ENCODE peak calls at places on chromosomes 2 and 18, in four cellular contexts. W, J, R and S are unnamed samples.

GRCh38 chr2:199488772-199489400 is 31.1 kb upstream of the SATB2 start:
- DNase-seq in W (no peak), J (peak; percentile 59), R (peak; percentile 54), S (peak; percentile 49)

GRCh38 chr2:111106720-111107119 is 14.0 kb upstream of the BCL2L11 start:
- DNase-seq in W (no peak), J (no peak), R (no peak), S (no peak)

GRCh38 chr18:72542993-72543361 is 1.2 kb downstream of the CBLN2 start:
- DNase-seq in W (no peak), J (peak; percentile 63), R (no peak), S (no peak)

GRCh38 chr18:76494541-76495403 is at the start of gene ZNF516:
- DNase-seq in W (no peak), J (peak; percentile 61), R (peak; percentile 25), S (no peak)

GRCh38 chr2:160425394-160425793 is 68.2 kb downstream of the RBMS1 start:
- DNase-seq in W (no peak), J (no peak), R (no peak), S (no peak)

GRCh38 chr2:280655-281110 is 7.2 kb downstream of the ALKAL2 start:
- DNase-seq in W (no peak), J (no peak), R (no peak), S (no peak)

GRCh38 chr18:36828157-36828629 is 609 bp downstream of the TPGS2 start:
- DNase-seq in W (no peak), J (no peak), R (peak; percentile 16), S (no peak)

GRCh38 chr18:48820483-48821250 is 130.1 kb downstream of the SMAD7 start:
- DNase-seq in W (peak; percentile 93), J (no peak), R (no peak), S (no peak)

GRCh38 chr2:238344517-238344916 is 24.2 kb downstream of the TRAF3IP1 start:
- DNase-seq in W (no peak), J (no peak), R (no peak), S (no peak)

GRCh38 chr2:206274434-206275273 is at the start of gene ZDBF2:
- DNase-seq in W (no peak), J (peak; percentile 88), R (no peak), S (peak; percentile 51)

GRCh38 chr2:121570036-121570664 is 39.5 kb downstream of the RNU4ATAC start:
- DNase-seq in W (no peak), J (no peak), R (no peak), S (no peak)

GRCh38 chr2:19435815-19436214 is 77.4 kb upstream of the OSR1 start:
- DNase-seq in W (no peak), J (peak; percentile 33), R (no peak), S (no peak)

GRCh38 chr2:240232961-240233890 is 92.8 kb upstream of the OTOS start:
- DNase-seq in W (no peak), J (peak; percentile 90), R (peak; percentile 68), S (peak; percentile 95)

GRCh38 chr2:133452561-133452960 is 115.7 kb downstream of the NCKAP5 start:
- DNase-seq in W (no peak), J (no peak), R (no peak), S (no peak)

GRCh38 chr2:74142340-74142739 is 5.4 kb downstream of the BOLA3 start:
- DNase-seq in W (no peak), J (peak; percentile 42), R (no peak), S (peak; percentile 41)

GRCh38 chr18:10094608-10095137 is 180.9 kb downstream of the VAPA start:
- DNase-seq in W (no peak), J (no peak), R (no peak), S (no peak)

DNA sequence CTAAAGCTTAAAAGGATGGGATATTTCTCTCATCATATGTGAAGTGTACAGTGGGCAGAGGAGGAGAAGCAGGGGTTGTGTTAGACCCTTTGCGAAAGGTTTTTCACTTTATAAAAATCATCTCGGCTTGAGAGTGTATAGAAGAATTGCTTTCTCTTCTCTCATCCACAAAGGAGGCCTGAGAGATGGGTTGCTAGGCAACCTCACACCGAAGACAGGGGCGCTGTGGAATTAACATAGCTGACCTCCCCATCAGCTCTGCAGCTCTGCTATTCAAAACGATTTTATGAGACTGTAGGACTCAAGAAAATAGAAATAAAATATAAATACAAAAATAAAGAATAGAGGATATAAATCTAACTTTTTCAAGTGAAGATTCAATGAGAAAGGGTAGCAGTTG is 70.3 kb upstream of the GALNT3 start:
- DNase-seq in W (no peak), J (peak; percentile 42), R (no peak), S (no peak)
- TF ChIP-seq PBX3 in W (no peak), J (no peak), R (no peak), S (no peak)

GRCh38 chr18:63218472-63218871 is 101.1 kb downstream of the BCL2 start:
- DNase-seq in W (no peak), J (no peak), R (no peak), S (no peak)

GRCh38 chr18:63213936-63214671 is 105.5 kb downstream of the BCL2 start:
- DNase-seq in W (no peak), J (no peak), R (no peak), S (no peak)

GRCh38 chr18:63213331-63213900 is 106.2 kb downstream of the BCL2 start:
- DNase-seq in W (no peak), J (no peak), R (no peak), S (no peak)

GRCh38 chr18:63216497-63216896 is 103.1 kb downstream of the BCL2 start:
- DNase-seq in W (no peak), J (no peak), R (no peak), S (no peak)

DNA sequence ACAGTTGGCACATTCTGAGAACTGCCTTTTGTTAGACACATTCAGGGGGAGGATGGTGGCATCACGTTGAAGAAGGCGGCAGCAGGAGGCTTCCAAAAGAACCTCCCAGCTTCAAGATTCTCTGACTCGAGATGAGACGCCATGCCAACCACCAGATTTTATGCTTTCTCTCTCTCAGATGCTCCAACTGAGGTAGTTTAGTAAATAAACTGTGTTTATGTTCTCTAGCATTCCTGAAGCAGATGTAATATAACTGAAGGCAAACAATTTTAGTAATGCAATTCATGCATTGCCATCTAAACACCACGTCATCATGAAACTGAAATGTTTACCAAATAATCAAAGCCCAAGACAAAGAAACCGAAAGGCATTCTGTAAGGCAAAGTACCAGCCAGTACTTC is 102.7 kb downstream of the BCL2 start:
- DNase-seq in W (no peak), J (no peak), R (no peak), S (no peak)
- TF ChIP-seq PBX3 in W (no peak), J (no peak), R (no peak), S (no peak)

GRCh38 chr2:64143154-64144056 is 815 bp downstream of the PELI1 start:
- DNase-seq in W (no peak), J (peak; percentile 74), R (peak; percentile 21), S (peak; percentile 28)
- TF ChIP-seq PBX3 in W (no peak), J (no peak), R (no peak), S (no peak)

GRCh38 chr2:112683550-112684414 is 37.0 kb upstream of the NT5DC4 start:
- DNase-seq in W (no peak), J (no peak), R (peak; percentile 36), S (no peak)

GRCh38 chr2:112682101-112682500 is 36.4 kb downstream of the SLC20A1 start:
- DNase-seq in W (no peak), J (no peak), R (no peak), S (no peak)

GRCh38 chr2:112684415-112684775 is 36.4 kb upstream of the NT5DC4 start:
- DNase-seq in W (no peak), J (no peak), R (no peak), S (no peak)

GRCh38 chr2:112679484-112679883 is 33.7 kb downstream of the SLC20A1 start:
- DNase-seq in W (no peak), J (no peak), R (no peak), S (no peak)

DNA sequence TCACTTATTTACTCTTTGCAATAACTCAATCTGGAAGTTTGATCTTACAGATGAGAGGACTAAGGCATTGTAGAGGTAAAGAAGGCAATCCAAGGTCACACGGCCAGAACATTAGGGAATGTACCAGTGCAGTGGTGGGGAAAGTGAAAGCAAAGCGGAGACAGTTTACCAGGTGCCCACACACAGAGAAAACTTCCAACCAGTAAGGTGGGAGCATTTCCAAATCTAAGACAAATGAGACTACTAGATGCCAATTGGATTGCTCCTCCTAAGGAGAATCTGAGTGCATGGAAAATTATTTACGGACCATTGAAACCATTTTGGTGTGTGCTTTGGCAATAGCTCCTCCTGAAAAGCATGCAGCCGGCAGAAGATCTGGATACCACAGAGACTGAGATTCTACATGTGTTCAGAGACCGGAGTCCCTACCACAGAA is 34.9 kb downstream of the SLC20A1 start:
- DNase-seq in W (no peak), J (no peak), R (no peak), S (no peak)
- TF ChIP-seq PBX3 in W (no peak), J (no peak), R (no peak), S (no peak)